ENCODE peak calls at places on chromosomes 5 and 9, in four cellular contexts. O, E, B and K are unnamed samples.

GRCh38 chr5:111232311-111233049 is 8.3 kb downstream of the CAMK4 start:
- DNase-seq in E (no peak), O (no peak), B (peak; percentile 36), K (peak; percentile 59)

GRCh38 chr9:33227741-33228140 is 12.2 kb upstream of the SPINK4 start:
- DNase-seq in O (no peak), B (no peak), E (no peak), K (no peak)

GRCh38 chr5:6773342-6774035 is 60.3 kb downstream of the TENT4A start:
- DNase-seq in E (no peak), B (no peak), O (no peak), K (no peak)

GRCh38 chr5:140118294-140118936 is 4.5 kb downstream of the PURA start:
- DNase-seq in B (no peak), O (no peak), E (no peak), K (no peak)

GRCh38 chr5:136182618-136183017 is 10.3 kb downstream of the SMIM32 start:
- DNase-seq in B (no peak), O (no peak), E (no peak), K (no peak)

GRCh38 chr9:76137941-76138340 is 247.5 kb downstream of the PCSK5 start:
- DNase-seq in B (no peak), O (no peak), E (no peak), K (no peak)

GRCh38 chr9:35306281-35306680 is 144.5 kb downstream of the UNC13B start:
- DNase-seq in E (no peak), B (no peak), O (no peak), K (no peak)

GRCh38 chr5:40089269-40089668 is 590.4 kb upstream of the PTGER4 start:
- DNase-seq in O (no peak), B (no peak), E (no peak), K (no peak)

GRCh38 chr9:114503522-114504340 is 1.5 kb downstream of the WHRN start:
- DNase-seq in E (no peak), B (no peak), O (no peak), K (peak; percentile 27)

GRCh38 chr9:87862536-87863268 is 20.0 kb upstream of the SPATA31E1 start:
- DNase-seq in O (no peak), B (no peak), E (no peak), K (no peak)

GRCh38 chr5:31232273-31232888 is 38.9 kb downstream of the CDH6 start:
- DNase-seq in E (no peak), O (no peak), B (no peak), K (no peak)

GRCh38 chr5:10567181-10567591 is 3.3 kb downstream of the ANKRD33B start:
- DNase-seq in O (no peak), B (no peak), E (no peak), K (no peak)

GRCh38 chr5:2750026-2750757 is 1.3 kb downstream of the IRX2 start:
- DNase-seq in B (peak; percentile 4), O (no peak), E (peak; percentile 55), K (no peak)

GRCh38 chr5:42108468-42108867 is 183.4 kb downstream of the FBXO4 start:
- DNase-seq in E (no peak), O (no peak), B (no peak), K (no peak)

GRCh38 chr9:34279431-34279830 is 49.6 kb downstream of the KIF24 start:
- DNase-seq in E (no peak), O (no peak), B (no peak), K (no peak)

GRCh38 chr5:68187268-68188055 is 28.1 kb upstream of the PIK3R1 start:
- DNase-seq in B (no peak), O (no peak), E (no peak), K (no peak)

GRCh38 chr9:70043689-70044449 is at the start of gene MAMDC2:
- DNase-seq in O (peak; percentile 27), B (no peak), E (peak; percentile 53), K (no peak)

GRCh38 chr5:115363879-115364278 is 67.4 kb upstream of the CCDC112 start:
- DNase-seq in E (no peak), B (no peak), O (no peak), K (no peak)

GRCh38 chr5:179276838-179277395 is 68.3 kb downstream of the ADAMTS2 start:
- DNase-seq in O (no peak), B (no peak), E (peak; percentile 33), K (no peak)

GRCh38 chr5:139741823-139742172 is 53.8 kb upstream of the PSD2 start:
- DNase-seq in E (no peak), B (no peak), O (no peak), K (no peak)

GRCh38 chr9:110170728-110171257 is 37.2 kb downstream of the C9orf152 start:
- DNase-seq in B (no peak), E (no peak), O (no peak), K (no peak)
- H3K27ac ChIP-seq in B (no peak overlapping the region), E (no peak overlapping the region), O (no peak overlapping the region), K (no peak overlapping the region)

GRCh38 chr9:94807556-94807955 is 81.1 kb downstream of the AOPEP start:
- DNase-seq in O (no peak), E (no peak), B (no peak), K (no peak)

GRCh38 chr9:94804917-94805544 is 78.5 kb downstream of the AOPEP start:
- DNase-seq in O (no peak), E (no peak), B (no peak), K (no peak)

GRCh38 chr9:94804316-94804715 is 77.8 kb downstream of the AOPEP start:
- DNase-seq in O (no peak), B (no peak), E (no peak), K (no peak)

GRCh38 chr9:94805585-94805984 is 79.1 kb downstream of the AOPEP start:
- DNase-seq in B (no peak), O (no peak), E (no peak), K (no peak)

GRCh38 chr9:94806307-94806893 is 79.9 kb downstream of the AOPEP start:
- DNase-seq in B (no peak), O (no peak), E (no peak), K (no peak)
- H3K27ac ChIP-seq in B (no peak overlapping the region), O (peak overlapping the region; percentile 60), E (peak overlapping the region; percentile 81), K (no peak overlapping the region)

DNA sequence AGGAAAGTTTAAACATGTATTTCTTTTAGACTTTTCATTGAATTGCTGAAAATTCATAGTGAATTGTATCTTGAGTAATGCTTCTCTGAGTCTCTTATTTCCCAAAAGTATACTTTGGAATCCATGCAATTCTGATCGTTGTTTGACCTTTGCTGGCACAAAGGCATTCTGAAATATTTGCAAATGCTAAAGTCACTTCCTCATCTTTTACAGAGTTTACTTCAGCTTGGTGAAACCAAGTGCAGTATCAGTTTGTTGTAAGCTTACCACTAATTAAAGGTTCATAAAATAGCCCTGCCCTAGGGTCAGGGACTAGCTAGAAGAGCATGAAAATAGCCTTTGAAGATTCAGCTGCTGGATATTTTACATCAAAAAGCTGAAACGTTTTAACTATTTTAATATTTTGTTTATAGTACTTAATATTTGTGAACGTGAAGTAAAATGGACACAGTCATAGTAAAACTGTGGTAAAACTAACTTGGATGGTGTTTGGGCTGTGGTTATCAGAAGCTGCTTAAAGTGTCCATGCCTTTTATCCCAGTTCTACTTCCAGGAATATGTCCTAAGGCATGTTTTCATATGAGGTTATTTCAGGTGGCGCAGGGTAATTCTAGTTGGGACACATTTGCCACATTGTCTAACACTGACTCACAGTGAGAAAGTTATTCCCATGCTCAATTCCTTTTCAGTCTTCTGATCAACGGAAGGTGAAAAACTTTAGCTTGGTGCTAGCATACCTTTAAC is 45.3 kb downstream of the SLC22A5 start:
- DNase-seq in B (no peak), E (no peak), O (no peak), K (no peak)
- H3K27ac ChIP-seq in B (no peak overlapping the region), E (peak overlapping the region; percentile 71), O (peak overlapping the region; percentile 99), K (peak overlapping the region; percentile 38)

GRCh38 chr9:136472640-136473353 is 10.0 kb downstream of the SEC16A start:
- DNase-seq in B (no peak), E (no peak), O (no peak), K (no peak)

GRCh38 chr9:136474974-136475865 is 7.6 kb downstream of the SEC16A start:
- DNase-seq in B (no peak), O (no peak), E (no peak), K (no peak)

GRCh38 chr9:136471802-136472487 is 10.9 kb downstream of the SEC16A start:
- DNase-seq in B (no peak), E (no peak), O (no peak), K (no peak)

GRCh38 chr9:136473354-136473721 is 9.5 kb downstream of the SEC16A start:
- DNase-seq in E (no peak), B (no peak), O (no peak), K (no peak)

DNA sequence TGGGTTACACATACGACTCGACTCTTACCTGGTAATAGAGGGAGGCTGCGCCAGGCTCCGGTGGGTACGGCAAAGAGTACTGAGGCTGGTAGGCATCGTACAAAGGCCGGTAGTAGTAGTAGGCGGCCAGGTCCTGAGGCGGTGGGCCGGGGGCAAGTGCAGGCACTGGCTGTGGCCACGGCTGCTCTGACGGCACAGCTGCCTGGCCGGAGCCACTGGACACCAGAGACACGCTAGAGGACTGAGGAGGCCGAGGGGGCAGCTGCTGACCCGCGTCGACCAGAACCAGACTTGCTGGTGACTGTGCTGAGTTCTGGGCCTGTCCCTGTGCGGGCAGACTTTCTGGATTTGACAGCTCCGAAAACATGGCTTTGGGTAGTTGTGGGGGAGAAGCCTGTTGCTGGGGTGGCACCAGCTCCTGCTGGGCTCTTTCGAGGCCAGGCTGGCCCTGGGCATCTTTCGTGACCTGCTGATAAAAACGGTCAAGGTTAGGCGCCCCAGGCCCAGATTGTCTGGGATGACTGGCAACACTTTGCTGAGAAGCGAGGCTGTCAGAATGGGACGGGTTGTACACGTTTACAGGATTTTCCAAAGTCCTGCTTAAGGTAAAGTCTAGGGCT is 8.7 kb downstream of the SEC16A start:
- DNase-seq in O (no peak), E (no peak), B (no peak), K (no peak)
- H3K27ac ChIP-seq in O (no peak overlapping the region), E (no peak overlapping the region), B (no peak overlapping the region), K (no peak overlapping the region)

DNA sequence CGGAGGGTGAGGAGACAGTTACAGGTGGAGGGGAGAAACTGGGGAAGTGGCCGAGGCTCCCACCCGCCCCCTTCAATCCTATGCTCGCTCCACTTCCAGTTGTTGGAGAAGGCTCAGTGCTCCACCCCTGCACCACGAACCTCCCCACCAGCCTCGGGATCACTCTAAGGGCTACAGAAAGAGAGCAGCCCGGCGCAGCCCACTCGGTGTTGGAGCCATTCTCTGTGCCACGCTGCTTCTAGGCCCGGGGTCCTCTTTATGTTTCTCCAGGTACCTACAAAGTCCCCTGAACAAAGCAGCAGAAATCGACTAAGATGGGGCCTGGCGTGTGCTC is 12.0 kb downstream of the PDGFRB start:
- DNase-seq in E (no peak), O (no peak), B (no peak), K (no peak)
- H3K27ac ChIP-seq in E (peak overlapping the region; percentile 69), O (peak overlapping the region; percentile 83), B (no peak overlapping the region), K (no peak overlapping the region)

GRCh38 chr5:16057277-16057676 is 122.3 kb downstream of the MARCHF11 start:
- DNase-seq in E (no peak), O (no peak), B (no peak), K (no peak)
- H3K27ac ChIP-seq in E (no peak overlapping the region), O (no peak overlapping the region), B (no peak overlapping the region), K (no peak overlapping the region)

GRCh38 chr9:137301086-137301947 is 754 bp downstream of the NRARP start:
- DNase-seq in E (peak; percentile 58), O (peak; percentile 68), B (no peak), K (no peak)
- H3K27ac ChIP-seq in E (peak overlapping the region; percentile 77), O (peak overlapping the region; percentile 85), B (no peak overlapping the region), K (no peak overlapping the region)